ENCODE peak calls at places on chromosome 1, in four cellular contexts. P is IMR-90, V is K562, T is GM12878. O is an unnamed sample.

GRCh38 chr1:10721381-10722321 is 74.8 kb downstream of the CASZ1 start:
- DNase-seq in T (no peak), V (peak; percentile 40), P (no peak), O (no peak)

GRCh38 chr1:237244778-237245177 is 202.8 kb downstream of the RYR2 start:
- DNase-seq in T (no peak), P (no peak), V (no peak), O (no peak)

GRCh38 chr1:17116643-17117042 is 2.6 kb downstream of the PADI2 start:
- DNase-seq in P (no peak), T (no peak), V (no peak), O (no peak)

GRCh38 chr1:63759778-63760177 is 14.0 kb upstream of the ROR1 start:
- DNase-seq in T (no peak), V (no peak), P (no peak), O (no peak)

GRCh38 chr1:89555550-89555949 is 30.9 kb downstream of the LRRC8B start:
- DNase-seq in P (no peak), T (no peak), V (no peak), O (no peak)

GRCh38 chr1:26752519-26752918 is 35.2 kb upstream of the PIGV start:
- DNase-seq in P (no peak), V (no peak), T (no peak), O (peak; percentile 75)

GRCh38 chr1:19439464-19440171 is 45.7 kb downstream of the CAPZB start:
- DNase-seq in V (peak; percentile 65), P (no peak), T (no peak), O (peak; percentile 33)

GRCh38 chr1:1538989-1539309 is 1.5 kb downstream of the TMEM240 start:
- DNase-seq in T (no peak), P (no peak), V (no peak), O (no peak)

GRCh38 chr1:27555700-27556424 is 48.1 kb downstream of the AHDC1 start:
- DNase-seq in P (no peak), T (no peak), V (peak; percentile 64), O (no peak)

GRCh38 chr1:217134857-217135568 is 411.8 kb upstream of the ESRRG start:
- DNase-seq in V (no peak), P (peak; percentile 4), T (no peak), O (no peak)

GRCh38 chr1:195939844-195940243 is 668.4 kb downstream of the KCNT2 start:
- DNase-seq in T (no peak), P (no peak), V (peak; percentile 15), O (no peak)

GRCh38 chr1:12143631-12144155 is 23.1 kb upstream of the TNFRSF1B start:
- DNase-seq in V (peak; percentile 50), P (peak; percentile 98), T (no peak), O (peak; percentile 75)

GRCh38 chr1:245107776-245108114 is 47.0 kb upstream of the KIF26B start:
- DNase-seq in P (no peak), T (no peak), V (no peak), O (no peak)

GRCh38 chr1:113394043-113394862 is 3.9 kb downstream of the MAGI3 start:
- DNase-seq in T (no peak), V (no peak), P (no peak), O (no peak)

GRCh38 chr1:54996359-54996868 is 2.3 kb upstream of the BSND start:
- DNase-seq in T (no peak), V (peak; percentile 92), P (peak; percentile 47), O (peak; percentile 59)

DNA sequence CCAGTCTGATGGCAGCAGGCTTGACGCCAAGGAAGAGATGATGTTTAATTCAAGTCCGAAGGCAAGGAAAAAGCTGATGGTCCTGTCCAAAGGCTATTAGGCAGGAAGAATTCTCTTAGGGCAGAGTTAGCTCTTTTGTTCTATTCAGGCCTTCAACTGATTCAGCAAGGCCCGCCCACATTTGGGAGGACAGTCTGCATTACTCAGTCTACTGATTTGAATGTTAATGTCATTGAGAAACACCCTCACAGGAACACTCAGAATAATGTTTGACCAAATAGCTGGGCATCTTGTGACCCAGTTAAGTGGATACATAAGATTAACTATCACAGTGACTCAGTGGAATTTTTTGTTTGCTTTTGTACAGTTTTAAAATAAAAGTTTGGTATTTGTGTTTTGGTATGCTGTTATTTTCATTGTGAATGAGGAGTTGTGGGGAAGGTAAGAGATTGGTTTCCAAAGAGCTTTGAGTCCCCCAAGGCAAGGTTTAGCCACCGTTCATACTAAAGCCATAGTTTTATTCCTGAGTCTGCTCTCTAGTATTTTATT is 1.7 kb upstream of the ZNF691 start:
- DNase-seq in V (no peak), P (peak; percentile 52), T (no peak), O (no peak)
- TF ChIP-seq FOS in V (no peak), P (no peak), T (no peak), O (no peak)

GRCh38 chr1:209202826-209203439 is 380.6 kb upstream of the CAMK1G start:
- DNase-seq in V (peak; percentile 47), P (peak; percentile 64), T (no peak), O (peak; percentile 37)
- TF ChIP-seq FOS in V (no peak), P (no peak), T (no peak), O (no peak)

GRCh38 chr1:156814571-156815260 is 1.9 kb downstream of the SH2D2A start:
- DNase-seq in T (no peak), V (no peak), P (no peak), O (peak; percentile 26)
- TF ChIP-seq FOS in T (no peak), V (no peak), P (peak; percentile 11), O (no peak)

DNA sequence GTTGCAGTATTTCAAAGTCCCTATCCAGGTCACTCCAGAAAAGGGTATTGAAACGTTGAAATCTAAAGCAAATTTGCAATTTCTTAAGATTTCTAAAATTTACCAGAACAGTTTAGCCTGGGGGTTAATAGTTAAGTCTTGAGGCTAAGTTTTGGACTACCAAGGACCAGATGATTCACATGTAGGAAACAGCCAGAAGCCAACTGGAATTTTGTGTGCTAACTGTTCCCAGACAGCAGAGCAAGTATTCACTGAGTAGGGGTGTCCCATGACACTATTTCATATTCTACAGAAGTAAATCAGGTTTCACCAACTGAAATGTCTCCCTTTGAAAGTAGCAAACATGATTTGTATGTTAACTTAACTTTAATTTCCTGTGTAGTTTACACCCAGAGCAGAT is 11.5 kb upstream of the C1orf105 start:
- DNase-seq in T (no peak), P (peak; percentile 51), V (no peak), O (no peak)
- TF ChIP-seq FOS in T (no peak), P (no peak), V (no peak), O (no peak)

O was measured in endothelial cell of umbilical vein.